ENCODE peak calls at places on chromosomes 11 and 22, in eight cellular contexts. Q is lower leg skin, O is GM10248, L is lower lobe of right lung, Z is brain microvascular endothelial cell, A is right atrium auricular region, I is osteocyte, V is tibial nerve. F is an unnamed sample.

GRCh38 chr11:133576351-133576750 is 44.0 kb upstream of the OPCML start:
- DNase-seq in Z (no peak), A (no peak), O (no peak), V (no peak), L (no peak), I (no peak), Q (no peak), F (no peak)

GRCh38 chr11:62853279-62853965 is 14.0 kb upstream of the WDR74 start:
- DNase-seq in I (no peak), V (no peak), Q (no peak), L (no peak), Z (no peak), O (no peak), A (no peak), F (no peak)

GRCh38 chr22:48445113-48445827 is 1382.4 kb downstream of the BRD1 start:
- DNase-seq in V (no peak), O (no peak), I (no peak), Q (no peak), Z (no peak), L (peak; percentile 5), A (no peak), F (no peak)

GRCh38 chr11:100823360-100823759 is 136.3 kb downstream of the ARHGAP42 start:
- DNase-seq in L (no peak), V (no peak), I (no peak), O (no peak), Q (no peak), A (no peak), Z (no peak), F (no peak)

GRCh38 chr11:78921517-78921916 is 346.9 kb upstream of the NARS2 start:
- DNase-seq in V (no peak), I (no peak), A (no peak), L (no peak), Z (no peak), Q (peak; percentile 71), O (no peak), F (no peak)

GRCh38 chr11:134442246-134442645 is 30.2 kb upstream of the B3GAT1 start:
- DNase-seq in O (no peak), Z (no peak), L (no peak), I (no peak), A (no peak), Q (no peak), V (no peak), F (no peak)

GRCh38 chr11:2139118-2139490 is at the start of gene IGF2:
- DNase-seq in A (no peak), O (no peak), L (no peak), Z (no peak), Q (no peak), V (no peak), I (no peak), F (peak; percentile 58)

GRCh38 chr11:71209181-71209580 is 43.2 kb downstream of the SHANK2 start:
- DNase-seq in A (no peak), O (no peak), V (no peak), Z (no peak), Q (no peak), I (no peak), L (peak; percentile 5), F (no peak)

GRCh38 chr11:1468473-1469066 is 18.0 kb downstream of the MOB2 start:
- DNase-seq in Q (no peak), V (no peak), I (no peak), Z (no peak), O (no peak), A (no peak), L (no peak), F (no peak)

GRCh38 chr11:14974723-14975587 is 2.8 kb upstream of the CALCA start:
- DNase-seq in A (peak; percentile 65), L (no peak), I (no peak), Z (peak; percentile 39), V (no peak), O (peak; percentile 40), Q (peak; percentile 87), F (peak; percentile 59)

GRCh38 chr11:91955206-91955605 is 269.4 kb upstream of the FAT3 start:
- DNase-seq in L (no peak), Q (no peak), V (no peak), O (no peak), Z (no peak), I (no peak), A (no peak), F (no peak)

GRCh38 chr11:17550455-17551346 is 3.6 kb downstream of the OTOG start:
- DNase-seq in L (no peak), O (no peak), V (no peak), I (no peak), A (no peak), Q (no peak), Z (no peak), F (no peak)

GRCh38 chr11:19664896-19665548 is 47.6 kb upstream of the NAV2 start:
- DNase-seq in I (no peak), O (no peak), Q (no peak), A (peak; percentile 77), L (no peak), Z (no peak), V (no peak), F (no peak)

GRCh38 chr11:63289658-63290057 is 46.3 kb upstream of the SLC22A25 start:
- DNase-seq in V (no peak), Q (no peak), I (no peak), A (no peak), Z (no peak), O (no peak), L (no peak), F (no peak)

GRCh38 chr22:35353318-35353717 is 27.6 kb upstream of the HMOX1 start:
- DNase-seq in L (peak; percentile 81), Z (no peak), A (no peak), I (no peak), O (no peak), V (no peak), Q (no peak), F (no peak)

GRCh38 chr22:35349704-35350538 is 31.0 kb upstream of the HMOX1 start:
- DNase-seq in V (no peak), O (no peak), Z (no peak), L (no peak), Q (no peak), I (no peak), A (no peak), F (no peak)

GRCh38 chr22:35350539-35351503 is 30.1 kb upstream of the HMOX1 start:
- DNase-seq in I (peak; percentile 96), V (peak; percentile 74), O (peak; percentile 93), A (peak; percentile 95), L (peak; percentile 93), Z (peak; percentile 78), Q (peak; percentile 98), F (peak; percentile 93)

GRCh38 chr22:35354068-35354467 is 26.8 kb upstream of the HMOX1 start:
- DNase-seq in Q (no peak), L (no peak), O (no peak), V (no peak), I (no peak), Z (no peak), A (no peak), F (no peak)

DNA sequence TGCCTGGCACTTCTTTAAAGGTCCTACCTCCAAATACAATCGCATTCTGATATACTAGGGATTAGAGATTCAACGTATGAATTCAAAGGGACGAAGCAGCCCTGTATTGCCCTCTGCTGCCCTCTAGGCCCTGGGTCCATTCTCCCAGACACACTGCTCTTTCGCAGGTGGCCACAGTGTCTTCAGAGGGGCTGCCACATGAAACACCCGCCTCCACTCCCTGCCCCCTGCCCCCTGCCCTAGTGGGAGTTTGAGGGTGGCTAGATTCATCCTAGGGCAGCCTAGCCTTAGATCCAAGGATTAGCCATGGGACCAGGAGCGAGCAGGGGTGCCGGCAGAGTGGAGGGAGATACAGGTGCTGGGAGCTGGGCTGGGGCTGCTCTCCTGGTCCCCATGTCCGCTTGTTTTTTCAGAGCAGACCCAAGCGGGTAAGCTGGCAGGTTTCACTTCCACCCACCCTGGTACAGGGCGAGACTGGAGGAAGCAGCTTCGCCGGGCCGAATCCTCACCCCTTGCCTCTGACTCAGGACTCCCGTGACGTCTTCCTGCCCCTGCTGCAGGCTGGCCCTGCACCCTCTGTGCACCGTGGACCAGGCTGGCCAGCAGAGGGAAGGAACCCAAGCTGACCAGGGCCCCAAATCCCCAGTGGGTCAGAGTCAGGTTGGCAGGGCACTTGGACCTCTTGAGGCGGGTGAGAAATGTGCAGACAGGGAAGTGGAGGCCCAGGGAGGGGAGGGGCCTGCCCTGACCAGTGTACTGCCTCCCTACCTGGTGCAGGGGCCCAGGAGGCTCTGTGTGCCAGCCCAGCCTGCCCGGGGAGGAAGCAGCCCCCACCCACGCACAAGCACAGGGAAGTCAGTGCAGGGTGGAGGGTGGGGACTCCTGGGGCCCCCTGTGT is 28.4 kb upstream of the HMOX1 start:
- DNase-seq in O (peak; percentile 59), Z (no peak), A (peak; percentile 79), V (peak; percentile 35), Q (peak; percentile 93), L (peak; percentile 92), I (no peak), F (no peak)
- TF ChIP-seq CTCF in O (peak; percentile 44), Z (peak; percentile 40), A (peak; percentile 39), V (peak; percentile 11), Q (no peak), L (peak; percentile 16), I (no peak), F (peak; percentile 36)

DNA sequence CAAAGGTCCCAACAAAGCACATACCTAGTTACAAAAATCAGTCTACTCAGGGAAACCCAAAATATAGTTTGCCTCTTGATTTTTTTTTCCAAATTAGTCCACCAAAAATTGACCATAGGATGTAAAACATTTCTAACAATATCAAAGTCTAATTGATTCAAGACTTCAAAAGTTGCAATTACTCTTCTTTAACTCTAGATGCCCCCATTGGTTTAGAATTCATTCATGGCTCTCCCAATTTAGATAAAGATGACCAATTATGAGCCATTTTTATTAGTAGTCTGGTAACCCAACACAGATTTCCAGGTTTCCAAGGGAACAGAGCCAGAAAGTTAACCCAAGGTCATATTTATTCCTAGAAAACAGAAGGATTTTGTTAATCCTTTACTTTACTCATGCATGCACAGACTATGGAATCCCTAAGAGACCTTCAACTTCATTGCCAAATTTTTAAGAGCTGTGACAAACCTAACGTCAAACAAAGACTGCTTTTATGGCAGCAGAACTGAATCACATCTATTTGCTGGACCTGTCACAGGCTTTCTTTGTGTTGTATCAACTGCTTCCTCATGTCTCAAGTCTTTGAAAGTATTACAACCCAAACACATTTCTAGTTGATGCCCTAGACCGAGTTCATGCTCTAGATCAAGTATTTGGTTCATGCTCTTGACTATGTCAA is 55.3 kb downstream of the C22orf42 start:
- DNase-seq in I (no peak), Q (no peak), L (no peak), O (no peak), Z (no peak), V (no peak), A (no peak), F (no peak)
- TF ChIP-seq CTCF in I (peak; percentile 33), Q (no peak), L (peak; percentile 44), O (peak; percentile 15), Z (peak; percentile 23), V (no peak), A (peak; percentile 43), F (no peak)

GRCh38 chr22:20507253-20508066 is at the start of gene MED15:
- DNase-seq in Z (peak; percentile 83), I (peak; percentile 94), A (peak; percentile 95), V (peak; percentile 84), Q (peak; percentile 98), O (peak; percentile 93), L (peak; percentile 94), F (peak; percentile 88)
- TF ChIP-seq CTCF in Z (peak; percentile 1), I (no peak), A (peak; percentile 9), V (no peak), Q (no peak), O (no peak), L (no peak), F (no peak)

DNA sequence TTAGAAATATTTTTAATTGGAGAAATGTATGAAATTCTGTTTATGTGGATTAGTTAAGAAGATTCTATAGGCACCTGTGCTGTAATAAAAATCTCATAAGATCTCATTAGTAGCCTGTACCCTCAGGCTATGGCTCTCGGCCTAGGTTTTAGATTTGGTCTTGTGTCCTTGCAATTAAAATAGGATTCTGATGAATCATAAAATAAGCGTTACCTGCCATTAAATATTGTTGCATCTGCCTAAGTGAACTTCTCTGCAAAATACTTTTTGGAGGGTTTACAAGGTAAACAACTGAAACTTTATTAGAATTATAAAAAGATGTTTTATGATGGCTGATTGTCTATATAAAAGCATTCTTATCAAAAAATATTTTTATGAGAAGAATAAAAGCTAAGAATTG is 804.1 kb upstream of the ANO3 start:
- DNase-seq in A (no peak), V (no peak), Q (no peak), O (no peak), L (no peak), Z (no peak), I (no peak), F (no peak)
- TF ChIP-seq CTCF in A (no peak), V (no peak), Q (no peak), O (no peak), L (no peak), Z (no peak), I (no peak), F (no peak)